ENCODE peak calls at places on chromosomes 11 and 22, in eight cellular contexts. S is omental fat pad; D is activated T-cell treated with anti-CD3 and anti-CD28 coated beads, Interleukin-2, amount 50 U/mL, for 72 hours; P is fibroblast of mammary gland; G is GM20000; H is K562; E is AG09309; N is stimulated activated CD4-positive, alpha-beta T cell treated with anti-CD3 and anti-CD28 coated beads, Interleukin-15, amount 100 ng/mL, for 1 hour. J is an unnamed sample.

GRCh38 chr22:19488884-19489843 is 9.4 kb downstream of the CDC45 start:
- DNase-seq in S (no peak), D (no peak), P (peak; percentile 30), G (no peak), H (peak; percentile 83), E (no peak), N (no peak), J (no peak)

GRCh38 chr22:24066872-24067271 is 55.8 kb downstream of the CABIN1 start:
- DNase-seq in S (no peak), D (no peak), P (no peak), G (no peak), H (no peak), E (no peak), N (no peak), J (no peak)

GRCh38 chr11:35040221-35040942 is 98.6 kb upstream of the CD44 start:
- DNase-seq in S (no peak), D (peak; percentile 69), P (peak; percentile 86), G (peak; percentile 57), H (no peak), E (no peak), N (peak; percentile 20), J (peak; percentile 53)

GRCh38 chr22:39839917-39840510 is 53.5 kb downstream of the ENTHD1 start:
- DNase-seq in S (no peak), D (peak; percentile 36), P (no peak), G (peak; percentile 13), H (peak; percentile 27), E (no peak), N (no peak), J (no peak)

GRCh38 chr11:46678741-46679130 is 21.7 kb downstream of the ARHGAP1 start:
- DNase-seq in S (no peak), D (no peak), P (no peak), G (no peak), H (no peak), E (no peak), N (no peak), J (no peak)

GRCh38 chr11:111978028-111978771 is 41.1 kb downstream of the DIXDC1 start:
- DNase-seq in S (no peak), D (no peak), P (peak; percentile 73), G (no peak), H (no peak), E (peak; percentile 32), N (no peak), J (peak; percentile 85)

GRCh38 chr11:62427630-62428233 is 8.9 kb downstream of the SCGB1A1 start:
- DNase-seq in S (no peak), D (peak; percentile 20), P (peak; percentile 53), G (peak; percentile 37), H (no peak), E (no peak), N (no peak), J (no peak)

GRCh38 chr11:87722756-87723599 is 452.3 kb downstream of the RAB38 start:
- DNase-seq in S (no peak), D (peak; percentile 10), P (peak; percentile 23), G (peak; percentile 6), H (peak; percentile 17), E (peak; percentile 5), N (no peak), J (peak; percentile 19)

GRCh38 chr11:36098046-36098445 is 154.2 kb downstream of the LDLRAD3 start:
- DNase-seq in S (no peak), D (no peak), P (no peak), G (no peak), H (no peak), E (no peak), N (no peak), J (peak; percentile 66)

GRCh38 chr11:36213050-36213840 is 76.0 kb downstream of the COMMD9 start:
- DNase-seq in S (no peak), D (no peak), P (no peak), G (no peak), H (no peak), E (no peak), N (no peak), J (no peak)

GRCh38 chr11:72693271-72693968 is 19.2 kb upstream of the PDE2A start:
- DNase-seq in S (no peak), D (no peak), P (no peak), G (no peak), H (no peak), E (no peak), N (no peak), J (no peak)

GRCh38 chr11:46130286-46130937 is 9.2 kb upstream of the PHF21A start:
- DNase-seq in S (no peak), D (no peak), P (no peak), G (no peak), H (no peak), E (no peak), N (no peak), J (no peak)

GRCh38 chr11:10181811-10182210 is 112.2 kb downstream of the SBF2 start:
- DNase-seq in S (no peak), D (no peak), P (peak; percentile 59), G (peak; percentile 6), H (no peak), E (peak; percentile 31), N (no peak), J (peak; percentile 71)

GRCh38 chr11:6319879-6320410 is 356 bp downstream of the CAVIN3 start:
- DNase-seq in S (peak; percentile 62), D (peak; percentile 47), P (peak; percentile 93), G (peak; percentile 68), H (peak; percentile 52), E (peak; percentile 83), N (no peak), J (peak; percentile 95)

GRCh38 chr11:95338430-95338991 is 107.5 kb upstream of the SESN3 start:
- DNase-seq in S (no peak), D (no peak), P (peak; percentile 70), G (no peak), H (no peak), E (no peak), N (no peak), J (peak; percentile 91)

GRCh38 chr22:36299295-36299694 is 46.4 kb downstream of the APOL1 start:
- DNase-seq in S (no peak), D (no peak), P (no peak), G (no peak), H (no peak), E (no peak), N (no peak), J (no peak)

GRCh38 chr22:22926359-22927195 is 39.0 kb downstream of the IGLL5 start:
- DNase-seq in S (no peak), D (no peak), P (no peak), G (no peak), H (peak; percentile 66), E (no peak), N (no peak), J (no peak)

GRCh38 chr11:77115181-77115611 is 12.6 kb downstream of the OMP start:
- DNase-seq in S (no peak), D (no peak), P (no peak), G (no peak), H (peak; percentile 49), E (no peak), N (no peak), J (no peak)

GRCh38 chr11:78927511-78927910 is 352.8 kb upstream of the NARS2 start:
- DNase-seq in S (no peak), D (no peak), P (no peak), G (no peak), H (no peak), E (no peak), N (no peak), J (no peak)

GRCh38 chr11:27353593-27354358 is 9.2 kb downstream of the CCDC34 start:
- DNase-seq in S (no peak), D (no peak), P (peak; percentile 70), G (no peak), H (no peak), E (no peak), N (no peak), J (no peak)

GRCh38 chr11:70471254-70471653 is 72.9 kb downstream of the CTTN start:
- DNase-seq in S (no peak), D (peak; percentile 18), P (peak; percentile 25), G (peak; percentile 74), H (peak; percentile 90), E (no peak), N (no peak), J (peak; percentile 57)